ENCODE peak calls at places on chromosomes 1 and 21, in six cellular contexts. C, Y, B, O, N and P are unnamed samples.

GRCh38 chr1:86154581-86155060 is 2.0 kb downstream of the COL24A1 start:
- DNase-seq in C (no peak), Y (peak), B (peak), O (no peak), N (no peak), P (peak)

GRCh38 chr1:11934295-11935039 is at the start of gene PLOD1:
- DNase-seq in C (peak), Y (peak), B (peak), O (peak), N (peak), P (peak)

GRCh38 chr1:227316941-227317540 is 1.3 kb downstream of the CDC42BPA start:
- DNase-seq in C (no peak), Y (no peak), B (no peak), O (no peak), N (no peak), P (peak)

GRCh38 chr1:45067806-45068205 is 55.8 kb downstream of the UROD start:
- DNase-seq in C (no peak), Y (no peak), B (no peak), O (no peak), N (no peak), P (no peak)

GRCh38 chr1:209692296-209692695 is 12.3 kb upstream of the HSD11B1 start:
- DNase-seq in C (no peak), Y (no peak), B (no peak), O (no peak), N (no peak), P (no peak)

GRCh38 chr1:228876187-228876586 is 140.9 kb downstream of the RHOU start:
- DNase-seq in C (no peak), Y (no peak), B (no peak), O (no peak), N (no peak), P (no peak)

GRCh38 chr21:41952568-41953248 is 1.1 kb downstream of the C2CD2 start:
- DNase-seq in C (no peak), Y (peak), B (peak), O (peak), N (no peak), P (peak)

GRCh38 chr1:236699366-236699765 is 13.1 kb downstream of the ACTN2 start:
- DNase-seq in C (no peak), Y (no peak), B (no peak), O (no peak), N (no peak), P (no peak)

GRCh38 chr1:22772054-22772453 is 61.4 kb downstream of the EPHB2 start:
- DNase-seq in C (no peak), Y (no peak), B (peak), O (no peak), N (no peak), P (no peak)

GRCh38 chr1:212630159-212630900 is 21.8 kb downstream of the ATF3 start:
- DNase-seq in C (peak), Y (peak), B (peak), O (peak), N (peak), P (peak)

GRCh38 chr1:206674745-206675175 is 9.9 kb upstream of the MAPKAPK2 start:
- DNase-seq in C (peak), Y (no peak), B (no peak), O (no peak), N (no peak), P (peak)

GRCh38 chr1:156359973-156360372 is 9.0 kb upstream of the RHBG start:
- DNase-seq in C (no peak), Y (peak), B (peak), O (peak), N (no peak), P (peak)

GRCh38 chr1:232629250-232630046 is 485 bp downstream of the SIPA1L2 start:
- DNase-seq in C (peak), Y (peak), B (peak), O (peak), N (peak), P (no peak)

GRCh38 chr1:197526736-197527371 is 248.4 kb downstream of the DENND1B start:
- DNase-seq in C (peak), Y (no peak), B (no peak), O (peak), N (no peak), P (peak)

GRCh38 chr1:111625263-111625662 is 5.7 kb downstream of the RAP1A start:
- DNase-seq in C (no peak), Y (no peak), B (no peak), O (no peak), N (no peak), P (no peak)
- TF ChIP-seq CTCF in C (no peak), Y (no peak), B (no peak), O (no peak), N (no peak), P (no peak)

DNA sequence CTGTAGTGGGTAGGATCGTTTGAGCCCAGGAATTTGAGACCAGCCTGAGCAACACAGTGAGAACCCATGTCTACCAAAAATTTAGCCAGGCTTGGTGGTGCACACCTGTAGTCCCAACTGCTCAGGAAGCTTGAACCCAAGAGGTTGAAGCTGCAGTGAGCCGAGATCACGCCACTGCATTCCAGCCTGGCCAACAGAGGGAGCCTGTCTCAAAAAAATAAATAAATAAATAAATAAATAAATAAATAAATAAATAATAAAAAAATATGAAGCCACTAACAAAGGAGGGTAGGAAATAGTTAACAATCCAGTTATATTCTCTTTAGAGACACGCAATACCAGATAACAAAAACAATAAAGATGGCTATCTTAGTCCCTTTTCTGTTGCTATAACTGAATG is 11.9 kb upstream of the CBR3 start:
- DNase-seq in C (no peak), Y (no peak), B (no peak), O (no peak), N (no peak), P (no peak)
- TF ChIP-seq CTCF in C (peak), Y (no peak), B (peak), O (no peak), N (peak), P (peak)

GRCh38 chr1:66757740-66758139 is 5.5 kb downstream of the DYNLT5 start:
- DNase-seq in C (no peak), Y (no peak), B (no peak), O (no peak), N (no peak), P (no peak)
- TF ChIP-seq CTCF in C (no peak), Y (no peak), B (no peak), O (no peak), N (no peak), P (no peak)

GRCh38 chr1:114755006-114755936 is 2.5 kb downstream of the CSDE1 start:
- DNase-seq in C (no peak), Y (no peak), B (no peak), O (no peak), N (no peak), P (peak)

GRCh38 chr1:114758251-114758832 is 558 bp upstream of the CSDE1 start:
- DNase-seq in C (no peak), Y (no peak), B (no peak), O (no peak), N (no peak), P (no peak)

GRCh38 chr1:114756009-114756892 is 1.5 kb downstream of the CSDE1 start:
- DNase-seq in C (no peak), Y (no peak), B (no peak), O (peak), N (no peak), P (no peak)

GRCh38 chr1:114756949-114757454 is 782 bp downstream of the CSDE1 start:
- DNase-seq in C (peak), Y (peak), B (peak), O (no peak), N (peak), P (peak)

DNA sequence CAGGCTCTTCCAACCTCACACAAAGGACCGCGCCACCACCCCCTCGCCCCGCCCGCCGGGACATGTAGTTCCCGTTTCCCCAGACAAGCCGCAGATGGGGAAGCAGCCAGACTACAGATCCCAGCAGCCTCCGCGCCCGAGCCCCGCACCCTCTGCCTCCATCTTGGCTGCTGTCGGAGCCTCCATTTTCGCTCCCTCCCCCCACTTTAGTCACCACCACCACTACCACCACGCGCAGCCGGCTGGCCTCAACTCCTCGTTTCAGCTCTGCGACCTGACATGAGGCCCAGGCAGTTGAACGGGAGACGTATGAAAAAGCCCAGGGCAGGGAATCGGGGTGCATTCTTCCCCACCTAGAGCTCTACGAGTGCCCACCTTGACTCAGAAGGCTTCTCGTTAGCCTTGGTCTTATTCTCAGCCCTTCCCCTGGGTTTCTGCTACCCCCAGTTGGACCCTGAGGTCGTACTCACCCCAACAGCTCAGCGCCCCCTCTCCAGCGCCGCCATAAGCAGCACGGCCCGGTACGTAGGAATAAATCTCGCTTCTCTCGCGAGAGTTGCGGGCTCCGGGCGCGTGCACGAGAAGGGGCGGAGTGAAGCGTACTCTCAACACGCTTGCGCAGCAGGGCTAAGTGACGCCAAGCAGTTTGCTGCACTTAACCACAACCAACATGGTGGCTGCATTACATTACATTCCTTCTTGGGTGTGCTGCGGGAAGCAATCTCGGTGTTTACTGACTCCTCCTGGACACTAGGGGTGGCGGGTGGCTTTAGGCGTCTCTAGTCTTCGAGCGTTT is at the start of gene CSDE1:
- DNase-seq in C (peak), Y (peak), B (peak), O (peak), N (peak), P (peak)
- TF ChIP-seq CTCF in C (peak), Y (no peak), B (no peak), O (no peak), N (peak), P (peak)

GRCh38 chr1:164617607-164618564 is 58.9 kb downstream of the PBX1 start:
- DNase-seq in C (no peak), Y (peak), B (peak), O (no peak), N (no peak), P (no peak)
- TF ChIP-seq CTCF in C (peak), Y (peak), B (peak), O (no peak), N (peak), P (peak)

GRCh38 chr1:155166373-155167165 is 6.5 kb downstream of the KRTCAP2 start:
- DNase-seq in C (no peak), Y (peak), B (peak), O (no peak), N (peak), P (peak)

GRCh38 chr1:155169541-155169940 is 3.6 kb downstream of the KRTCAP2 start:
- DNase-seq in C (no peak), Y (no peak), B (no peak), O (no peak), N (no peak), P (no peak)

GRCh38 chr1:155166006-155166372 is 7.1 kb downstream of the KRTCAP2 start:
- DNase-seq in C (no peak), Y (peak), B (peak), O (no peak), N (no peak), P (no peak)

GRCh38 chr1:155168456-155169210 is 4.5 kb downstream of the KRTCAP2 start:
- DNase-seq in C (no peak), Y (no peak), B (no peak), O (peak), N (no peak), P (no peak)

GRCh38 chr1:155167166-155168104 is 5.7 kb downstream of the KRTCAP2 start:
- DNase-seq in C (peak), Y (peak), B (peak), O (peak), N (peak), P (peak)
- TF ChIP-seq CTCF in C (peak), Y (peak), B (peak), O (peak), N (peak), P (peak)